ENCODE peak calls at places on chromosomes 7 and 10, in eight cellular contexts. I is suprapubic skin, Y is transverse colon, M is sigmoid colon, A is ovary, H is SK-N-SH, Z is A549, W is tibial nerve. F is an unnamed sample.
A peak's percentile ranks its signal among the peaks of the same experiment; 100 is the strongest.

GRCh38 chr10:114632869-114633715 is 25.0 kb downstream of the ABLIM1 start:
- DNase-seq in M (peak; percentile 68), A (peak; percentile 60), I (no peak), W (no peak), H (peak; percentile 23), Z (peak; percentile 70), Y (no peak), F (no peak)

GRCh38 chr7:64871761-64872160 is 31.3 kb upstream of the ZNF273 start:
- DNase-seq in I (no peak), Z (no peak), W (no peak), Y (no peak), H (peak; percentile 4), A (no peak), M (no peak), F (peak; percentile 86)

GRCh38 chr7:8035647-8036518 is 67.3 kb downstream of the GLCCI1 start:
- DNase-seq in I (no peak), Y (no peak), W (no peak), H (no peak), Z (peak; percentile 35), A (no peak), M (no peak), F (no peak)

GRCh38 chr7:76292206-76292573 is 10.3 kb upstream of the HSPB1 start:
- DNase-seq in I (no peak), Z (no peak), H (no peak), W (no peak), M (peak; percentile 85), Y (no peak), A (peak; percentile 54), F (no peak)

GRCh38 chr7:113521468-113521867 is 397.3 kb downstream of the PPP1R3A start:
- DNase-seq in I (no peak), M (no peak), W (no peak), Z (no peak), H (no peak), A (no peak), Y (no peak), F (no peak)

GRCh38 chr7:125391921-125392320 is 462.3 kb upstream of the POT1 start:
- DNase-seq in Y (no peak), Z (no peak), I (no peak), W (no peak), M (no peak), H (no peak), A (no peak), F (no peak)

GRCh38 chr10:97571622-97572021 is 957 bp upstream of the ANKRD2 start:
- DNase-seq in Z (no peak), Y (no peak), H (no peak), A (no peak), I (no peak), M (no peak), W (no peak), F (no peak)

GRCh38 chr10:74738985-74739567 is 87.3 kb upstream of the KAT6B start:
- DNase-seq in I (no peak), W (no peak), Y (peak; percentile 43), M (no peak), H (no peak), A (no peak), Z (peak; percentile 17), F (peak; percentile 85)

GRCh38 chr10:125840955-125841354 is 17.6 kb downstream of the BCCIP start:
- DNase-seq in W (no peak), Y (no peak), H (no peak), Z (peak; percentile 61), M (no peak), A (no peak), I (no peak), F (no peak)

GRCh38 chr10:17586741-17587720 is 30.1 kb downstream of the HACD1 start:
- DNase-seq in W (no peak), H (no peak), Y (no peak), A (no peak), M (no peak), I (no peak), Z (no peak), F (no peak)

GRCh38 chr10:121800146-121800545 is 127.7 kb downstream of the ATE1 start:
- DNase-seq in M (no peak), Y (no peak), A (no peak), W (no peak), Z (no peak), I (no peak), H (no peak), F (no peak)

GRCh38 chr10:14549496-14549895 is 218.8 kb upstream of the FRMD4A start:
- DNase-seq in A (no peak), M (no peak), H (no peak), Y (no peak), W (no peak), I (no peak), Z (no peak), F (peak; percentile 85)

GRCh38 chr10:63156236-63156635 is 23.1 kb downstream of the NRBF2 start:
- DNase-seq in I (no peak), A (no peak), M (no peak), H (no peak), Z (no peak), W (no peak), Y (no peak), F (no peak)

GRCh38 chr10:24414597-24414996 is 205.7 kb downstream of the KIAA1217 start:
- DNase-seq in W (no peak), Z (no peak), H (no peak), A (no peak), Y (no peak), I (no peak), M (no peak), F (no peak)

GRCh38 chr7:149229526-149229925 is 9.9 kb upstream of the ZNF212 start:
- DNase-seq in W (no peak), M (no peak), I (no peak), A (no peak), Y (no peak), Z (no peak), H (no peak), F (no peak)

GRCh38 chr7:151695856-151696555 is 176.3 kb upstream of the RHEB start:
- DNase-seq in I (no peak), M (no peak), H (no peak), Z (no peak), A (no peak), W (no peak), Y (no peak), F (no peak)

GRCh38 chr7:88477957-88478356 is 171.3 kb upstream of the STEAP4 start:
- DNase-seq in Z (no peak), W (no peak), I (no peak), Y (no peak), M (no peak), A (no peak), H (no peak), F (no peak)

GRCh38 chr7:155228459-155228845 is 69.2 kb upstream of the INSIG1 start:
- DNase-seq in Y (no peak), M (no peak), A (no peak), H (no peak), I (no peak), W (no peak), Z (no peak), F (no peak)

GRCh38 chr10:3430501-3430900 is 257.9 kb upstream of the PITRM1 start:
- DNase-seq in M (no peak), W (no peak), I (no peak), A (no peak), H (no peak), Z (no peak), Y (no peak), F (no peak)

GRCh38 chr7:101816499-101817030 is 861 bp upstream of the CUX1 start:
- DNase-seq in H (peak; percentile 89), I (peak; percentile 58), Z (peak; percentile 52), W (no peak), Y (peak; percentile 64), A (peak; percentile 61), M (peak; percentile 72), F (no peak)

GRCh38 chr7:13989944-13990295 is 454 bp upstream of the ETV1 start:
- DNase-seq in H (no peak), M (no peak), W (no peak), A (no peak), I (no peak), Z (no peak), Y (no peak), F (no peak)

GRCh38 chr10:129968020-129968861 is 4.2 kb upstream of the EBF3 start:
- DNase-seq in W (no peak), I (peak; percentile 76), Z (no peak), Y (no peak), M (peak; percentile 56), H (peak; percentile 29), A (no peak), F (no peak)

GRCh38 chr10:129965940-129966339 is 1.9 kb upstream of the EBF3 start:
- DNase-seq in Y (no peak), A (no peak), H (no peak), Z (no peak), M (no peak), W (no peak), I (peak; percentile 52), F (no peak)

GRCh38 chr10:129967579-129968019 is 3.5 kb upstream of the EBF3 start:
- DNase-seq in M (peak; percentile 48), Y (no peak), H (peak; percentile 20), W (no peak), A (no peak), Z (no peak), I (peak; percentile 60), F (no peak)

GRCh38 chr10:129966370-129966769 is 2.3 kb upstream of the EBF3 start:
- DNase-seq in M (peak; percentile 50), Z (no peak), W (no peak), Y (no peak), H (no peak), A (no peak), I (no peak), F (no peak)

GRCh38 chr10:129966831-129967578 is 2.9 kb upstream of the EBF3 start:
- DNase-seq in I (peak; percentile 71), A (no peak), Z (no peak), W (no peak), M (peak; percentile 52), H (no peak), Y (no peak), F (no peak)
- H3K27ac ChIP-seq in I (no peak overlapping the region), A (no peak overlapping the region), Z (no peak overlapping the region), W (no peak overlapping the region), M (no peak overlapping the region), H (no peak overlapping the region), Y (no peak overlapping the region), F (no peak overlapping the region)

DNA sequence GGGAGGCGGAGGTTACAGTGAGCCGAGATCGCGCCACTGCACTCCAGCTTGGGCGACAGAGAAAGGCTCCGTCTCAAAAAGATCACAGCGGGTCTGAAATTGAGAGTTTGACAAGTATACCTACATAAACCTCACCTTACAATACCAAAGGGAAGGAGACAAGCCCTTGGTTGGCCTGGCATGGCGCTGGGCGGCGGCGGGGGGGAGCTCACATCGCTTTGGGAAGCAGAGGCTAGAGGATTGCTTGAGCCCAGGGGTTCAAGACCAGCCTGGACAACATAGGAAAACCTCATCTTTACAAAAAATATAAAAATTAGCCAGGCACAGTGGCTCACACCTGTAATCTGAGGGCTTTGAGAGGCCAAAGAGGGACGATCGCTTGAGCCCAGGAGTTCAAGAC is 1.1 kb upstream of the ARPC1A start:
- DNase-seq in Z (no peak), Y (no peak), H (no peak), W (no peak), I (no peak), A (no peak), M (no peak), F (no peak)
- TF ChIP-seq EP300 in Z (no peak), Y (no peak), H (no peak), W (no peak), I (no peak), A (no peak), M (no peak), F (no peak)

GRCh38 chr10:69394020-69394419 is 22.7 kb downstream of the TACR2 start:
- DNase-seq in W (no peak), M (no peak), Z (no peak), A (no peak), H (no peak), Y (no peak), I (no peak), F (no peak)
- TF ChIP-seq CTCF in W (no peak), M (no peak), Z (no peak), A (no peak), H (no peak), Y (no peak), I (no peak), F (no peak)

GRCh38 chr10:119319161-119319919 is 112.0 kb downstream of the GRK5 start:
- DNase-seq in M (no peak), I (no peak), Z (peak; percentile 41), A (no peak), W (no peak), H (no peak), Y (no peak), F (no peak)
- H3K27ac ChIP-seq in M (no peak overlapping the region), I (no peak overlapping the region), Z (peak overlapping the region; percentile 96), A (no peak overlapping the region), W (no peak overlapping the region), H (no peak overlapping the region), Y (no peak overlapping the region), F (no peak overlapping the region)

F was measured in esophagus muscularis mucosa.